ENCODE peak calls at places on chromosomes 6 and 20, in five cellular contexts. Y, Q, I, T and W are unnamed samples.

GRCh38 chr6:15485875-15486274 is 177.0 kb downstream of the DTNBP1 start:
- DNase-seq in Q (no peak), Y (no peak), T (no peak), I (no peak), W (peak)

GRCh38 chr6:14796974-14797762 is 448.7 kb upstream of the JARID2 start:
- DNase-seq in T (no peak), I (no peak), Q (peak), Y (no peak), W (no peak)

GRCh38 chr20:55394592-55394991 is 610.7 kb downstream of the CBLN4 start:
- DNase-seq in T (no peak), I (no peak), Q (no peak), Y (no peak), W (no peak)

GRCh38 chr6:35069262-35069661 is 71.9 kb downstream of the TCP11 start:
- DNase-seq in Q (no peak), Y (no peak), I (no peak), T (no peak), W (no peak)

GRCh38 chr6:96089173-96089572 is 73.4 kb downstream of the FUT9 start:
- DNase-seq in Q (no peak), Y (peak), I (peak), T (no peak), W (peak)

GRCh38 chr6:53898026-53898795 is 103.4 kb downstream of the LRRC1 start:
- DNase-seq in Q (peak), Y (no peak), I (no peak), T (no peak), W (no peak)

GRCh38 chr20:650954-651353 is 2.0 kb downstream of the SRXN1 start:
- DNase-seq in T (no peak), I (no peak), Q (peak), Y (no peak), W (no peak)

GRCh38 chr6:54718541-54719023 is 128.0 kb upstream of the FAM83B start:
- DNase-seq in Y (no peak), T (no peak), Q (no peak), I (peak), W (peak)

GRCh38 chr6:47631248-47632196 is 66.9 kb upstream of the ADGRF4 start:
- DNase-seq in Q (peak), I (peak), T (peak), Y (peak), W (peak)

GRCh38 chr6:113881473-113881980 is 24.4 kb downstream of the MARCKS start:
- DNase-seq in I (no peak), Y (no peak), T (no peak), Q (no peak), W (no peak)

GRCh38 chr6:53326372-53327016 is 22.3 kb downstream of the ELOVL5 start:
- DNase-seq in Y (peak), T (no peak), Q (peak), I (no peak), W (peak)

GRCh38 chr6:36196049-36196879 is at the start of gene BRPF3:
- DNase-seq in I (peak), Y (no peak), Q (peak), T (peak), W (peak)

GRCh38 chr6:42692151-42692911 is 30.1 kb downstream of the PRPH2 start:
- DNase-seq in I (no peak), Q (peak), T (no peak), Y (peak), W (peak)

GRCh38 chr6:88922775-88923548 is 40.5 kb downstream of the RNGTT start:
- DNase-seq in I (no peak), Y (no peak), T (no peak), Q (peak), W (no peak)

GRCh38 chr6:116221931-116222330 is 31.9 kb downstream of the TSPYL4 start:
- DNase-seq in I (no peak), T (no peak), Y (no peak), Q (peak), W (no peak)

GRCh38 chr6:112415366-112415765 is 68.2 kb downstream of the RFPL4B start:
- DNase-seq in T (no peak), I (no peak), Y (no peak), Q (no peak), W (no peak)

GRCh38 chr6:32170294-32170693 is 5.6 kb downstream of the AGPAT1 start:
- DNase-seq in Y (no peak), I (no peak), T (no peak), Q (no peak), W (no peak)

GRCh38 chr20:32017711-32018251 is 7.5 kb downstream of the CCM2L start:
- DNase-seq in Y (peak), T (peak), Q (no peak), I (peak), W (peak)

GRCh38 chr6:89792881-89793280 is 26.7 kb downstream of the MDN1 start:
- DNase-seq in T (peak), Y (peak), I (peak), Q (peak), W (peak)

GRCh38 chr20:49916146-49917002 is 1.0 kb upstream of the SPATA2 start:
- DNase-seq in T (peak), Y (no peak), I (no peak), Q (peak), W (peak)

GRCh38 chr20:32804817-32805216 is 14.9 kb upstream of the MAPRE1 start:
- DNase-seq in T (no peak), Y (no peak), Q (no peak), I (no peak), W (no peak)

GRCh38 chr6:105346052-105346451 is 56.8 kb downstream of the PREP start:
- DNase-seq in Q (peak), T (no peak), Y (no peak), I (peak), W (peak)

GRCh38 chr6:34673079-34673478 is 23.5 kb downstream of the ILRUN start:
- DNase-seq in Y (no peak), Q (no peak), I (no peak), T (peak), W (no peak)

GRCh38 chr6:125952764-125953501 is 3.6 kb upstream of the HINT3 start:
- DNase-seq in Y (no peak), T (peak), Q (peak), I (peak), W (peak)

GRCh38 chr6:14321992-14322772 is 204.6 kb downstream of the CD83 start:
- DNase-seq in Y (peak), I (peak), T (no peak), Q (no peak), W (peak)

GRCh38 chr6:11023032-11023431 is 21.1 kb downstream of the ELOVL2 start:
- DNase-seq in Y (no peak), I (no peak), T (no peak), Q (no peak), W (no peak)

GRCh38 chr20:46040902-46041535 is 12.0 kb downstream of the SLC12A5 start:
- DNase-seq in Y (no peak), I (peak), T (peak), Q (peak), W (peak)

GRCh38 chr20:2778602-2779321 is 21.7 kb downstream of the CPXM1 start:
- DNase-seq in Q (no peak), Y (no peak), I (no peak), T (no peak), W (no peak)

GRCh38 chr6:111987295-111987694 is 66.6 kb upstream of the CCN6 start:
- DNase-seq in I (no peak), Q (no peak), T (no peak), Y (no peak), W (no peak)

GRCh38 chr6:112409311-112409710 is 62.2 kb downstream of the RFPL4B start:
- DNase-seq in Q (peak), I (no peak), T (no peak), Y (no peak), W (no peak)

GRCh38 chr6:33318426-33319073 is 1.0 kb upstream of the ZBTB22 start:
- DNase-seq in Y (no peak), T (no peak), Q (no peak), I (no peak), W (no peak)

GRCh38 chr6:1925743-1926430 is 316.2 kb downstream of the FOXC1 start:
- DNase-seq in Y (no peak), T (no peak), Q (no peak), I (no peak), W (no peak)

GRCh38 chr6:158002249-158002950 is 20.7 kb downstream of the SYNJ2 start:
- DNase-seq in Y (peak), I (no peak), T (no peak), Q (peak), W (peak)

GRCh38 chr20:37519508-37520416 is 1.3 kb upstream of the NNAT start:
- DNase-seq in Q (no peak), Y (no peak), I (peak), T (no peak), W (no peak)

GRCh38 chr6:143556529-143556928 is 45.0 kb upstream of the FUCA2 start:
- DNase-seq in Y (no peak), Q (peak), T (no peak), I (no peak), W (no peak)

GRCh38 chr20:59987135-59987534 is 28.9 kb downstream of the CDH26 start:
- DNase-seq in I (no peak), T (no peak), Y (no peak), Q (no peak), W (peak)

GRCh38 chr6:71246596-71246995 is 42.0 kb upstream of the OGFRL1 start:
- DNase-seq in Q (no peak), Y (no peak), T (no peak), I (no peak), W (no peak)

GRCh38 chr6:52590634-52590985 is 13.8 kb upstream of the TRAM2 start:
- DNase-seq in Y (no peak), Q (peak), I (no peak), T (no peak), W (no peak)

GRCh38 chr6:169838291-169839028 is 87.0 kb downstream of the ERMARD start:
- DNase-seq in Q (no peak), I (no peak), T (no peak), Y (no peak), W (no peak)

DNA sequence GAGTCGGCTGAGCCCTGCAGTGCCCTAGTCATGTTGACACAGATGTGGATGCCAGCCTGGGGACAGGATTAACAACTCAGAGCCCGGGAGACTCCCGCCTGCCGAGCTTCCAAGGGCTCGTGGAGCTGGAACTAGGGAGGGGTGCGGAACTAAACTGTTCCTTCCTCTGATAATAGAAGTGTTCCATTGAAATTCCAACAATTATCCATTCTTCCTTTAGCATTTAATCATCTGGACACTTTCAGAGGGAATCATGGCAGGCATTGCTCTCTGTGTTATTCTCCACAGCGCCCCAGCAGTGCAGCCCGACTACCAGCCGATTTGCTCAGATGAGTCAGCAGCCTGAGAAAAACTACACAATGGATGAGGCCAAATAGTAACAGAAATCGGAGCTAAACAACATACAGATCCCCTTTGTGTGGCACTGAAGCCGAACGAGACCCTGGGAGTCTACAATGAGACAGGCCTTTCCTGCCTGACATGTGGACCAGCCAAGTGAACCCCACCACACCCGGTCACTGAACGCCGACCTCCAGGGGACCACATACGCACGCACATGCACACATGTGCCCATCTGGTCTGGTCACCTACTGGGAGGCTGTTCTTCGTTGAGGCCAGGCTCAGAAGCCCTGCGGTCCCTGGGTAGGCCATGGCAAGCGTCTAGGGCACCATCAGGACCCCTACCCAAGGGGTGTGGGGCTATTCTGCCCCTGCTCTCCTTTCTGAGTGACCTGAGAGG is 238.4 kb upstream of the AFDN start:
- DNase-seq in I (no peak), Q (no peak), T (no peak), Y (no peak), W (no peak)
- H3K27ac ChIP-seq in I (no peak), Q (no peak), T (no peak), Y (no peak), W (no peak)

DNA sequence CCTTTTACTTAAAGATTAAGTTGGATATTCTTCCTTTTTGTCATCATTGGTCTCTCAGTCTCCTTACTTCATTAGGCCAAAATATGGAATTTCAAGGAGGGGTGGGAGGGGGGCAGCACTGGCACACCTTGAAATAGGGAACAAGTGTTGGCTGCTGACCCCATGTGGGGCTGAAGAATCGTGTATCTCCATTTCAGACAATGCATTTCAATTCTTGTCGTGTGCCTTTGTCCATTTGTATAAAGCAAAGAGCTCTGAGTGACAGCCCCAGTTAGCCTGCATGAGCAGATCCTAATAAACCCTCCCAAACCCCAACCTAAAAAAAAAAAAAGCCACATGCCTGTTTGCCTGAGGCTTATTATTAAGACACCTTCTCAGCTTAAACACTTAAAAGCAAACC is 1.0 kb upstream of the TFAP2D start:
- DNase-seq in T (no peak), Q (no peak), I (peak), Y (no peak), W (no peak)
- TF ChIP-seq EZH2phosphoT487 in T (no peak), Q (no peak), I (no peak), Y (no peak), W (no peak)

DNA sequence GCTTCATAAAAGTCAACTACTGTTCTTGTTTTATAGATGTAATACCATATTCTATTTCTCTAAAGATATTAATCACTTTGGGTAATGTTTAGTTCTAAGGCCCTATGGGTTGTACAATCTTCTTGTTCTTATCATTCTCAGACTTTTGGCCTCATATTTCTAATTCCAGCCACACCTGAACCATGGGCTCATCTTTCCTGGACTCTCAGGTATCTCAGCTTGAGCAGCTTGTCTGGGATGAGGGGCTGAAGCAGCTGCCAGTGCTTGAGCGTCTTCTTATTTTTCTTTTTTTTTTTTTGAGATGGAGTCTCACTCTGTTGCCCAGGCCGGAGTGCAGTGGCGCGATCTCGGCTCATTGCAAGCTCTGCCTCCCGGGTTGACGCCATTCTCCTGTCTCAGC is 150.2 kb downstream of the KIF6 start:
- DNase-seq in Y (no peak), I (no peak), Q (no peak), T (no peak), W (no peak)
- H3K9ac ChIP-seq in Y (no peak), I (no peak), Q (no peak), T (no peak), W (no peak)

DNA sequence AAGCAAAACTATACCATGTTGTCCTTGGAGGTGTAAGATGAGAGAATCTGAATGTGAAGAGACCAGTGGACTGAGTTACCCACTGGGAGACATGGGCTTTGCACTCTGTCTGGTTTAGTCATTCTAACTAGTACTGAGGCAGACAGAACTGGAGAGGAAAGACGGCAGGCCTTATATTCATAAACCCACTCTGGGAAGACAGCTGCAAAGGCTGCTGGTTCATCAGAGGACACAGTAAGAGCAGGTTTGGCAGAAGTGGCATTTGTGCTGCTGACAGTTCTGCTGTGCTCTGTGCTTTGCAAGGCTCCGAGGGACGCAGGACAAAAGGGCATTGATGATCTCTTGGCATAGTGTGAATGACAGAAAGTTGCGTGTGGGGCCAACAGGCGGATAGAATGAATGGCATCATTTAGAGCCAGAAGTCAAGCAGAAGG is 142.3 kb upstream of the TENT5A start:
- DNase-seq in T (no peak), I (peak), Q (peak), Y (no peak), W (no peak)
- H3K27ac ChIP-seq in T (no peak), I (no peak), Q (peak), Y (no peak), W (no peak)

DNA sequence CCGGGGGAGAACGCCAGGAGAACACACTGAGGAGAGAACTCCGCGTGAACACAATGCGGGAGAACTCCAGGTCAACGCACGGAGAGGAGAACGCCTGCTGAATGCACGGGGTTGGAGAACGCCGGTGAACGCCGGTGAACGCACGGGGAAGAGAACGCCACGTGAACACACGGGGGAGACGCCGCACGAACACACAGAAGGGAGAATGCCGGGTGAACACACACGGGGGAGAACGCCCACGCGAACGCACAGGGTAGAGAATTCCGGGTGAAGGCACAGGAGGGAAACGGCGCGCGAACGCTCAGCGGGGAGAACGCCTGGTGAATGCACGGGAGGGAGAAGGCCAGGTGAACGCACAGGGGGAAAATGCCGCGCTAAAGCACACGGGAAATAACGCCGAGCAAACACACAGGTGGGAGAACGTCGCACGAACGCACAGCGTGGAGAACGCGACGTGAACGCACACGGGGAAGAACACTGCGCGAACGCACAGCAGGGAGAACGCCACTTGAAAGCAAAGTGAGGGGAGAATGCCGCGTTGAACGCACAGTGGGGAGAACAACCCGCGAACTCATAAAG is 56.1 kb downstream of the RNASET2 start:
- DNase-seq in T (no peak), I (no peak), Q (no peak), Y (no peak), W (no peak)
- TF ChIP-seq EZH2phosphoT487 in T (no peak), I (no peak), Q (no peak), Y (no peak), W (no peak)

GRCh38 chr20:48793776-48794175 is 34.0 kb downstream of the PREX1 start:
- DNase-seq in T (no peak), Y (no peak), Q (no peak), I (no peak), W (no peak)
- H3K9ac ChIP-seq in T (no peak), Y (no peak), Q (no peak), I (no peak), W (no peak)

GRCh38 chr6:136784910-136785746 is 7.1 kb downstream of the MAP3K5 start:
- DNase-seq in I (no peak), Q (no peak), Y (no peak), T (no peak), W (no peak)

GRCh38 chr6:136786708-136787107 is 5.6 kb downstream of the MAP3K5 start:
- DNase-seq in T (no peak), Y (no peak), Q (no peak), I (no peak), W (no peak)

GRCh38 chr6:136790411-136791295 is 1.6 kb downstream of the MAP3K5 start:
- DNase-seq in Y (no peak), I (no peak), T (no peak), Q (no peak), W (no peak)

GRCh38 chr6:136788069-136788902 is 4.0 kb downstream of the MAP3K5 start:
- DNase-seq in I (no peak), T (no peak), Q (peak), Y (no peak), W (peak)

GRCh38 chr6:136787726-136788068 is 4.6 kb downstream of the MAP3K5 start:
- DNase-seq in Q (no peak), T (no peak), I (no peak), Y (no peak), W (no peak)
- H3K27ac ChIP-seq in Q (peak), T (no peak), I (no peak), Y (no peak), W (peak)

GRCh38 chr20:62573856-62574611 is 68.3 kb upstream of the SLCO4A1 start:
- DNase-seq in I (no peak), T (no peak), Y (no peak), Q (no peak), W (no peak)
- TF ChIP-seq EZH2phosphoT487 in I (no peak), T (no peak), Y (no peak), Q (no peak), W (no peak)

GRCh38 chr20:47645632-47646031 is 139.6 kb downstream of the SULF2 start:
- DNase-seq in T (no peak), Q (no peak), I (no peak), Y (no peak), W (no peak)

GRCh38 chr20:47647994-47648393 is 137.3 kb downstream of the SULF2 start:
- DNase-seq in T (no peak), I (no peak), Y (no peak), Q (no peak), W (no peak)

GRCh38 chr20:47652794-47653193 is 132.5 kb downstream of the SULF2 start:
- DNase-seq in I (no peak), T (no peak), Y (no peak), Q (no peak), W (no peak)

GRCh38 chr20:47652301-47652700 is 133.0 kb downstream of the SULF2 start:
- DNase-seq in T (no peak), Q (no peak), Y (no peak), I (no peak), W (no peak)

GRCh38 chr20:47648943-47649342 is 136.3 kb downstream of the SULF2 start:
- DNase-seq in T (no peak), I (no peak), Y (no peak), Q (no peak), W (no peak)
- H3K9ac ChIP-seq in T (no peak), I (no peak), Y (no peak), Q (no peak), W (no peak)